ENCODE peak calls at places on chromosome 1, in seven cellular contexts. P is left lung, F is epithelial cell of esophagus, A is fibroblast of lung, O is astrocyte of the cerebellum, D is HL-60, W is dorsolateral prefrontal cortex. Y is an unnamed sample.

GRCh38 chr1:243246916-243247315 is 8.2 kb downstream of the CEP170 start:
- DNase-seq in O (no peak), F (no peak), A (peak; percentile 69), P (no peak), W (no peak), D (peak; percentile 27), Y (no peak)

GRCh38 chr1:21084111-21084510 is 92.6 kb downstream of the EIF4G3 start:
- DNase-seq in P (no peak), F (no peak), A (no peak), D (no peak), O (no peak), W (no peak), Y (no peak)

GRCh38 chr1:162753998-162754585 is 36.4 kb upstream of the HSD17B7 start:
- DNase-seq in W (no peak), A (no peak), P (no peak), O (no peak), D (no peak), F (peak; percentile 11), Y (no peak)

GRCh38 chr1:9349331-9349851 is 56.7 kb downstream of the SPSB1 start:
- DNase-seq in O (no peak), D (no peak), F (no peak), W (no peak), P (peak; percentile 80), A (peak; percentile 47), Y (no peak)

GRCh38 chr1:205554016-205554811 is 49.7 kb downstream of the CDK18 start:
- DNase-seq in D (no peak), A (no peak), O (no peak), F (no peak), W (no peak), P (no peak), Y (no peak)

GRCh38 chr1:50415235-50416149 is 7.8 kb downstream of the DMRTA2 start:
- DNase-seq in O (no peak), D (no peak), A (no peak), P (no peak), W (no peak), F (no peak), Y (no peak)

GRCh38 chr1:87236585-87236984 is 92.1 kb upstream of the LMO4 start:
- DNase-seq in P (no peak), O (no peak), F (peak; percentile 20), A (peak; percentile 31), D (no peak), W (no peak), Y (no peak)

GRCh38 chr1:211908453-211908852 is 77.9 kb upstream of the LPGAT1 start:
- DNase-seq in P (no peak), A (no peak), W (no peak), F (no peak), O (no peak), D (peak; percentile 38), Y (no peak)

GRCh38 chr1:26237230-26237966 is 3.4 kb downstream of the CEP85 start:
- DNase-seq in W (no peak), D (no peak), A (peak; percentile 37), O (no peak), F (peak; percentile 55), P (no peak), Y (no peak)

GRCh38 chr1:10968411-10968826 is 44.0 kb upstream of the TARDBP start:
- DNase-seq in F (no peak), O (no peak), W (no peak), D (no peak), P (peak; percentile 13), A (no peak), Y (peak; percentile 50)

GRCh38 chr1:24867064-24867870 is 62.8 kb downstream of the RUNX3 start:
- DNase-seq in D (no peak), A (no peak), W (no peak), F (no peak), O (no peak), P (no peak), Y (peak; percentile 38)

GRCh38 chr1:41487729-41488598 is 3.5 kb upstream of the EDN2 start:
- DNase-seq in W (no peak), F (no peak), A (no peak), P (no peak), D (no peak), O (no peak), Y (no peak)

GRCh38 chr1:157155658-157156057 is 17.5 kb upstream of the ETV3 start:
- DNase-seq in P (no peak), A (no peak), O (no peak), D (no peak), W (no peak), F (no peak), Y (no peak)

GRCh38 chr1:91744973-91745648 is 140.8 kb downstream of the TGFBR3 start:
- DNase-seq in P (no peak), F (peak; percentile 36), W (no peak), O (no peak), D (no peak), A (peak; percentile 47), Y (no peak)

GRCh38 chr1:114695430-114696093 is at the start of gene AMPD1:
- DNase-seq in F (peak; percentile 75), O (no peak), D (no peak), P (no peak), W (no peak), A (peak; percentile 12), Y (no peak)

GRCh38 chr1:214280386-214281029 is 451 bp upstream of the SMYD2 start:
- DNase-seq in W (no peak), D (peak; percentile 50), A (peak; percentile 39), O (no peak), F (peak; percentile 40), P (peak; percentile 82), Y (peak; percentile 75)

GRCh38 chr1:110337704-110338199 is 1.4 kb upstream of the RBM15 start:
- DNase-seq in D (peak; percentile 57), O (no peak), P (peak; percentile 88), A (no peak), W (no peak), F (peak; percentile 34), Y (peak; percentile 77)

GRCh38 chr1:182392045-182393028 is 747 bp upstream of the GLUL start:
- DNase-seq in F (no peak), D (peak; percentile 80), W (peak; percentile 23), P (peak; percentile 91), A (peak; percentile 53), O (no peak), Y (no peak)

GRCh38 chr1:54547601-54548388 is at the start of gene ACOT11:
- DNase-seq in P (peak; percentile 86), D (peak; percentile 79), A (peak; percentile 55), O (no peak), W (peak; percentile 47), F (no peak), Y (peak; percentile 55)

GRCh38 chr1:52702886-52703787 is 5.0 kb upstream of the COA7 start:
- DNase-seq in W (peak; percentile 80), D (peak; percentile 99), F (peak; percentile 94), P (peak; percentile 96), A (peak; percentile 89), O (peak; percentile 65), Y (peak; percentile 87)

GRCh38 chr1:119674835-119675289 is 26.8 kb upstream of the ZNF697 start:
- DNase-seq in A (peak; percentile 44), F (peak; percentile 93), W (peak; percentile 25), P (no peak), D (no peak), O (peak; percentile 45), Y (no peak)
- H3K4me3 ChIP-seq in A (peak overlapping the region; percentile 65), F (peak overlapping the region; percentile 47), W (peak overlapping the region; percentile 55), P (no peak overlapping the region), D (no peak overlapping the region), O (no peak overlapping the region), Y (no peak overlapping the region)

DNA sequence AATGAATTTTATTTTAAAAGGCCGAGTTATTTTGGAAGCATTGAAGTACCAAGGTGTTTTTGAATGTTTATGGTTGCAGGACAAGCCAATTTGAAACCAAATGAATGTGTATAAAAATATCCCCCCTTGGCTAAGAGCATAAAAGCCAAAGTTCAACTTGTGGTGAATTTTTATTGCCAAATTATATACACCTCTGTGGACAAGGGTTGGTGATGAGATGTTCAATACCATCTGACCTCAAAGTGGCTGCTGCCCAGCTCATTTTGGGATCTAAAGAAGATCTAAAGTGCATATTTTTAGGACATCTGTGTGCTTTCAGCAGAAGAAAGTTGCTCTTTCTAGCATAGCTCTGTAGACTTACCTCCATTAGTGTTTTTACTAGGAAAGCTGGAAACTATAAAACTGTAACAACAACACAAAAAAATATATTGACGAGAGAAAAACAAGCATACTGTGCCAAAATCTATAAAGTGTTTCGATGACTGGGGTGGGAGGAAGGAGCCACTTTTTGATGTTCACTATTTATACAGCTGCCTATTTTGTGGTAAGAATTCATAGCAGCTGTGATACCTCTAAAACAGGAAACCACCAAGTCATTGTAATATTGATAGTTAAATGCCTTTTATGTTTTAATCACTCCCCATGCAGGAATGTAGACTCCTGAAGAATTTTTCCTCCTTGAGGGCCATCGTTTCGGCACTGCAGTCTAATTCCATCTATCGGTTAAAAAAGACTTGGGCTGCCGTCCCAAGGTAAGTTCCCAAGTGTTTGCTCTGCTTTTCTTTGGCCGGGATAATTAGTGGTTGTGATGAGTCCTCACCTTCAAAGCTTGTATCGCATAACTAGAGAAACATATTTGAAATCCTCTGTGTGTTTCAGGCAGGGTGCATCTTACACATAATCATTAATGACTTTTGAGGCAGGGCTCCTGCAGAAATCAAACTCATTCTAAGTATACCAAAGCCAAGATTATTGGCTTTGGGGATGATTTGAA is 83.2 kb downstream of the RGL1 start:
- DNase-seq in O (peak; percentile 42), F (no peak), P (no peak), A (no peak), D (no peak), W (no peak), Y (no peak)
- H3K4me3 ChIP-seq in O (no peak overlapping the region), F (no peak overlapping the region), P (no peak overlapping the region), A (no peak overlapping the region), D (no peak overlapping the region), W (no peak overlapping the region), Y (no peak overlapping the region)

DNA sequence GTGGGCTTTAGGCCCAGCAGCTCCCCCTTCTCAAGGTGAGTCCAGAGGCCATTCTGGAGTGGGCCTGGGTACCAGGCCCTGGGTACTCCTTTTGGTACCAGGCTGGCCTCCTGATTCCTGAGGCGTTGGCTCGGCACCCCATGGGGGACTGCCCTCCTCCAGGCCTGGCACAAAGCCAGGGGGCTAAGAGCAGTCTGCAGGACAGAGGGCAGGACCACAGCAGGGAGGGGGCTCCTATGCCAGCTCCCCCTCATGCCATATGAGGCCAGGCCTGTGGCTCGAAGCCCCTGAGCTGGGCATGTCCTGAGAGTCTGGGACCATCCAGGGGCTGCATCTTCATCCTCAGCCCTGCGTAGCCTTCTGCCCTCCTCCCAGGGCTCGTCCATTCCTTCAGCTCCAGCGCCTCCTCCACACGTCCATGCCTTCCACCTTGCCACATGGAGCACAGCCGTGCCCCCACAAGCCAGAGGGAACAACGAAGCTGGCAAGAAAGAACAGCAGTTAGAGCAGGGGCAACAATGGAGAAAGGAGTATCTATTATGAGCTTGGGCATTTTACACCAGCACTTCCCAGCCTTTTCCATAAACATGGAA is 3.2 kb downstream of the PHLDA3 start:
- DNase-seq in A (no peak), D (no peak), W (no peak), O (no peak), P (no peak), F (no peak), Y (no peak)
- H3K4me3 ChIP-seq in A (peak overlapping the region; percentile 41), D (no peak overlapping the region), W (no peak overlapping the region), O (peak overlapping the region; percentile 95), P (peak overlapping the region; percentile 58), F (peak overlapping the region; percentile 100), Y (no peak overlapping the region)

DNA sequence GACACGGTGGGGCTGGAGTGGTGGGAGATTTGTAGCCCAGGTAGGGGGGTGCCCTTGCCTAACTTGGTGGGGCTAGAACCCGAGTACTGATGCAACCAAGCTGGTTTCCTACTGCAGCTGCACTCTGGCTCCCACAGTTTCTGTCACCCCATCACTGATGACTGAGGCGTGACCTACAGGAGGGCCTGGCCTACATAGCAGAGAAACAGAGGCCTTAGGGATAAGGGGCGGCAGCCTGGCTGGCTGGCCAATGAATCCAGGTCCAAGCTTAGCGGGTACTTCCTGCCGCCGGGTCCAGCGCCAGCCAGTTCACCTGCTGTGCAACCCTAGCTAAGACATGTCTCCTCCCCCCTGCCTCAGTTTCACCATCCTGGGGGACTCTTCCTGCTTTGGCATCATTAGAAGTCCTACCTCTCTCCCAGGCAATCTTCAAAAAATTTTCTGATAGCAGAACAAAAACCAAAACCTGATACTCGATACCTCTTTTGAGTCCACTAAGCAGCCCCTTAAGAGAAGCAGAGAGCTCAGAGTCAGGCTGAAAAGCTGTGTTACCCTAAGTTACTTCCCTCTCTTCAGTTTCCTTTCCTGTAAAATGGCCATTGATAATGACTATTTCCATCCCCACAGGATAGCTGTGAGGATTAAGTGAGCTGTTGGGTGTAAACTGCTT is 27.3 kb upstream of the RNF19B start:
- DNase-seq in D (no peak), F (no peak), O (no peak), W (no peak), P (peak; percentile 73), A (no peak), Y (no peak)
- H3K4me3 ChIP-seq in D (no peak overlapping the region), F (no peak overlapping the region), O (no peak overlapping the region), W (no peak overlapping the region), P (no peak overlapping the region), A (no peak overlapping the region), Y (no peak overlapping the region)

Y was measured in Peyer's patch.